ENCODE peak calls at places on chromosome 19, in seven cellular contexts. U is adrenal gland, X is body of pancreas, W is right lobe of liver, N is Peyer's patch, R is prostate gland, I is ovary. J is an unnamed sample.
A peak's percentile ranks its signal among the peaks of the same experiment; 100 is the strongest.

GRCh38 chr19:45664575-45664974 is 3.4 kb upstream of the GIPR start:
- DNase-seq in X (no peak), W (no peak), N (no peak), U (no peak), I (no peak), R (no peak), J (no peak)

GRCh38 chr19:10206226-10206873 is 11.6 kb upstream of the DNMT1 start:
- DNase-seq in N (no peak), X (no peak), R (no peak), W (no peak), I (no peak), U (peak; percentile 85), J (no peak)

GRCh38 chr19:35048911-35049411 is 7.4 kb downstream of the HPN start:
- DNase-seq in U (peak; percentile 49), I (no peak), X (peak; percentile 95), N (no peak), R (peak; percentile 62), W (peak; percentile 94), J (no peak)

GRCh38 chr19:19615086-19615485 is 3.4 kb downstream of the PBX4 start:
- DNase-seq in N (no peak), X (no peak), R (no peak), U (no peak), I (no peak), W (no peak), J (no peak)

GRCh38 chr19:4910594-4911273 is 1.4 kb downstream of the UHRF1 start:
- DNase-seq in X (no peak), N (no peak), R (no peak), W (no peak), I (no peak), U (no peak), J (no peak)

GRCh38 chr19:58482372-58482771 is 6.2 kb downstream of the ZNF446 start:
- DNase-seq in N (no peak), W (no peak), U (no peak), I (no peak), R (no peak), X (no peak), J (no peak)

GRCh38 chr19:6822311-6822670 is 49.8 kb downstream of the VAV1 start:
- DNase-seq in U (no peak), N (no peak), I (no peak), W (no peak), R (no peak), X (no peak), J (no peak)

GRCh38 chr19:54364775-54365257 is at the start of gene LAIR1:
- DNase-seq in U (no peak), N (no peak), W (no peak), I (no peak), X (no peak), R (no peak), J (no peak)

GRCh38 chr19:51600940-51601575 is 29.1 kb downstream of the SIGLEC5 start:
- DNase-seq in W (no peak), I (no peak), X (no peak), N (no peak), R (no peak), U (no peak), J (no peak)

GRCh38 chr19:43798546-43799409 is 3.5 kb downstream of the LYPD5 start:
- DNase-seq in W (no peak), U (peak; percentile 46), X (peak; percentile 41), N (peak; percentile 77), R (peak; percentile 74), I (no peak), J (no peak)

GRCh38 chr19:35569281-35569781 is 5.9 kb upstream of the ATP4A start:
- DNase-seq in X (peak; percentile 71), I (no peak), W (no peak), U (peak; percentile 89), R (no peak), N (no peak), J (no peak)

GRCh38 chr19:53004242-53004641 is 9.5 kb upstream of the ERVV-1 start:
- DNase-seq in N (no peak), X (no peak), W (no peak), R (no peak), I (no peak), U (no peak), J (no peak)

GRCh38 chr19:43527860-43528622 is 1.0 kb upstream of the ETHE1 start:
- DNase-seq in X (peak; percentile 18), R (no peak), N (no peak), W (no peak), I (no peak), U (peak; percentile 69), J (peak; percentile 54)

GRCh38 chr19:7454998-7455397 is 33.8 kb downstream of the PEX11G start:
- DNase-seq in U (no peak), X (no peak), N (no peak), W (no peak), I (no peak), R (no peak), J (no peak)

GRCh38 chr19:1016647-1017114 is 4.2 kb downstream of the TMEM259 start:
- DNase-seq in X (no peak), W (peak; percentile 87), R (no peak), I (no peak), N (peak; percentile 78), U (peak; percentile 66), J (no peak)

GRCh38 chr19:37966211-37967072 is 59.4 kb downstream of the SIPA1L3 start:
- DNase-seq in U (no peak), N (peak; percentile 56), R (peak; percentile 43), W (no peak), X (no peak), I (no peak), J (no peak)

GRCh38 chr19:38072776-38073411 is 151.1 kb downstream of the DPF1 start:
- DNase-seq in I (no peak), N (no peak), W (no peak), R (no peak), X (no peak), U (no peak), J (no peak)

GRCh38 chr19:28553005-28553404 is 659.9 kb downstream of the UQCRFS1 start:
- DNase-seq in U (no peak), X (no peak), R (no peak), W (no peak), N (no peak), I (no peak), J (no peak)

GRCh38 chr19:32464279-32464678 is 58.7 kb downstream of the DPY19L3 start:
- DNase-seq in W (no peak), R (no peak), N (no peak), I (no peak), U (no peak), X (no peak), J (no peak)

GRCh38 chr19:17441241-17442135 is 7.0 kb downstream of the TMEM221 start:
- DNase-seq in U (no peak), R (no peak), N (no peak), W (no peak), X (no peak), I (no peak), J (no peak)

GRCh38 chr19:39086401-39086800 is 2.2 kb downstream of the ACP7 start:
- DNase-seq in R (no peak), W (no peak), U (no peak), I (no peak), N (no peak), X (no peak), J (no peak)

GRCh38 chr19:39090881-39091280 is 6.7 kb downstream of the ACP7 start:
- DNase-seq in R (no peak), U (no peak), I (no peak), N (no peak), W (no peak), X (no peak), J (no peak)

GRCh38 chr19:44634785-44635184 is 8.9 kb upstream of the PVR start:
- DNase-seq in X (no peak), N (no peak), W (no peak), U (no peak), I (no peak), R (no peak), J (no peak)

DNA sequence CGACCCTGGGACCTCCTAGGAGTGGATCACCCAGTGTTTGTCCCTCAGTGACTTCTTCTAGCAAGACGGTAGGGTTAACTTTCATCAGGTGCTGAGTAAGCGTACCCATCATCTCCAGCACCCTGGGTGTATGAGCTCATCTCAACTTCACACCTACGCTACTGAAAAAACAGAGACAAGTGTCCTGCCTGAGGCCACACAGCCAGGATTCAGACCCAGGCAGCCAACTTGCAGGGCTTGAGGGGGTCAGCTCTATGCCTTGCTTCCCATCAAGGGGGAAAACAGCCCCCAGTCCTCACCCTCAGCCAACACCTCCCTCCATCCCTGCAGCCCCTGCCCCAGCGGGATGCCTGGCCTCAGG is 4.6 kb downstream of the TLE2 start:
- DNase-seq in W (no peak), N (no peak), I (no peak), U (no peak), X (no peak), R (no peak), J (no peak)
- H3K4me3 ChIP-seq in W (no peak overlapping the region), N (peak overlapping the region; percentile 22), I (no peak overlapping the region), U (no peak overlapping the region), X (no peak overlapping the region), R (no peak overlapping the region), J (no peak overlapping the region)

GRCh38 chr19:55598719-55599467 is 424 bp downstream of the FIZ1 start:
- DNase-seq in U (peak; percentile 94), X (peak; percentile 92), R (peak; percentile 88), N (peak; percentile 96), I (peak; percentile 93), W (peak; percentile 95), J (peak; percentile 96)

GRCh38 chr19:55598034-55598433 is 1.3 kb downstream of the FIZ1 start:
- DNase-seq in R (no peak), N (no peak), I (no peak), W (no peak), U (no peak), X (no peak), J (no peak)

GRCh38 chr19:55600336-55601028 is 394 bp downstream of the ZNF524 start:
- DNase-seq in I (peak; percentile 80), N (no peak), X (no peak), U (no peak), R (no peak), W (no peak), J (no peak)

GRCh38 chr19:55601127-55601526 is 1.0 kb downstream of the ZNF524 start:
- DNase-seq in X (no peak), I (no peak), R (peak; percentile 21), N (no peak), W (no peak), U (no peak), J (no peak)

GRCh38 chr19:55599468-55600335 is at the start of the genes FIZ1 and ZNF524:
- DNase-seq in N (peak; percentile 98), W (peak; percentile 98), I (peak; percentile 99), U (peak; percentile 99), X (peak; percentile 99), R (peak; percentile 98), J (peak; percentile 98)
- TF ChIP-seq POLR2A in N (peak; percentile 21), W (peak; percentile 15), I (peak; percentile 17), U (peak; percentile 41), X (no peak), R (no peak), J (no peak)

GRCh38 chr19:50258918-50259372 is 55.5 kb downstream of the MYH14 start:
- DNase-seq in X (no peak), U (no peak), W (no peak), N (no peak), R (no peak), I (no peak), J (no peak)
- TF ChIP-seq CTCF in X (peak; percentile 26), U (peak; percentile 23), W (peak; percentile 49), N (no peak), R (peak; percentile 63), I (no peak), J (peak; percentile 30)

DNA sequence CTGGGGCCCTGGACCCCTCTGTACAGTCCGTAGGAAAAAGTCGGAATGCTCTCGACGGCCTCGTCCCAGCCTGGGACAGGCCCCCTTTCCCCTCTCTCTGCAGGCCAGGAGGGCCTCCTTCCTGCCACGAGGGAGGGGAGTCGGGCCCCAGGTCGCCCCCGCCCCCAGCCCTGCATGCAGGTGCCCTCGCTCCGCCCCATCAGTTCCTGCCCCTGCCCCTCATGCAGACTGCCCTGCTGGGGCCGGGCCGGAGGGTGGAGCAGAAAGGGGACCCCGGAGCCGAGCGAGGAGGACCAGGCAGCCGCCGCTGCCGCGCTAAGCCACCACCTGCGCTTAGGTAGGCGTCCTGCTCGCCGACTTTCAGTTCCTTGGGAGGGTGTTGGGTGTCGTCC is 7.3 kb downstream of the LYL1 start:
- DNase-seq in X (no peak), N (no peak), I (no peak), R (no peak), U (no peak), W (peak; percentile 53), J (no peak)
- H3K4me3 ChIP-seq in X (no peak overlapping the region), N (no peak overlapping the region), I (no peak overlapping the region), R (no peak overlapping the region), U (no peak overlapping the region), W (no peak overlapping the region), J (no peak overlapping the region)